ENCODE peak calls at places on chromosomes 13 and 19, in six cellular contexts. One of them, this sample, is unnamed.

GRCh38 chr19:31127132-31127967 is 221.9 kb downstream of the TSHZ3 start:
- DNase-seq in activated CD8-positive, alpha-beta memory T cell treated with anti-CD3 and anti-CD28 coated beads for 1 hour: no peak
- DNase-seq in GM06990: no peak
- DNase-seq in coronary artery: no peak
- DNase-seq in T follicular helper cell: no peak
- DNase-seq in stimulated activated CD4-positive, alpha-beta T cell treated with anti-CD3 and anti-CD28 coated beads, Interleukin-4, amount 100 ng/mL, for 24 hours: no peak
- DNase-seq in this sample: no peak

GRCh38 chr19:1492474-1493006 is 1.6 kb downstream of the REEP6 start:
- DNase-seq in activated CD8-positive, alpha-beta memory T cell treated with anti-CD3 and anti-CD28 coated beads for 1 hour: no peak
- DNase-seq in GM06990: no peak
- DNase-seq in coronary artery: no peak
- DNase-seq in stimulated activated CD4-positive, alpha-beta T cell treated with anti-CD3 and anti-CD28 coated beads, Interleukin-4, amount 100 ng/mL, for 24 hours: peak; percentile 3
- DNase-seq in T follicular helper cell: no peak
- DNase-seq in this sample: no peak

GRCh38 chr19:44738603-44739585 is 9.6 kb upstream of the BCL3 start:
- DNase-seq in coronary artery: no peak
- DNase-seq in stimulated activated CD4-positive, alpha-beta T cell treated with anti-CD3 and anti-CD28 coated beads, Interleukin-4, amount 100 ng/mL, for 24 hours: no peak
- DNase-seq in T follicular helper cell: no peak
- DNase-seq in activated CD8-positive, alpha-beta memory T cell treated with anti-CD3 and anti-CD28 coated beads for 1 hour: no peak
- DNase-seq in GM06990: no peak
- DNase-seq in this sample: no peak

GRCh38 chr19:3857449-3858003 is 11.3 kb downstream of the ZFR2 start:
- DNase-seq in stimulated activated CD4-positive, alpha-beta T cell treated with anti-CD3 and anti-CD28 coated beads, Interleukin-4, amount 100 ng/mL, for 24 hours: no peak
- DNase-seq in activated CD8-positive, alpha-beta memory T cell treated with anti-CD3 and anti-CD28 coated beads for 1 hour: no peak
- DNase-seq in GM06990: peak; percentile 67
- DNase-seq in T follicular helper cell: no peak
- DNase-seq in coronary artery: no peak
- DNase-seq in this sample: no peak

GRCh38 chr13:98921786-98922185 is 56.1 kb downstream of the DOCK9 start:
- DNase-seq in GM06990: no peak
- DNase-seq in coronary artery: no peak
- DNase-seq in T follicular helper cell: no peak
- DNase-seq in activated CD8-positive, alpha-beta memory T cell treated with anti-CD3 and anti-CD28 coated beads for 1 hour: no peak
- DNase-seq in stimulated activated CD4-positive, alpha-beta T cell treated with anti-CD3 and anti-CD28 coated beads, Interleukin-4, amount 100 ng/mL, for 24 hours: no peak
- DNase-seq in this sample: no peak

GRCh38 chr19:16461630-16462051 is 10.1 kb downstream of the EPS15L1 start:
- DNase-seq in stimulated activated CD4-positive, alpha-beta T cell treated with anti-CD3 and anti-CD28 coated beads, Interleukin-4, amount 100 ng/mL, for 24 hours: no peak
- DNase-seq in GM06990: no peak
- DNase-seq in coronary artery: no peak
- DNase-seq in activated CD8-positive, alpha-beta memory T cell treated with anti-CD3 and anti-CD28 coated beads for 1 hour: no peak
- DNase-seq in T follicular helper cell: no peak
- DNase-seq in this sample: no peak

GRCh38 chr13:27211771-27212364 is 39.5 kb upstream of the RPL21 start:
- DNase-seq in GM06990: no peak
- DNase-seq in activated CD8-positive, alpha-beta memory T cell treated with anti-CD3 and anti-CD28 coated beads for 1 hour: no peak
- DNase-seq in stimulated activated CD4-positive, alpha-beta T cell treated with anti-CD3 and anti-CD28 coated beads, Interleukin-4, amount 100 ng/mL, for 24 hours: no peak
- DNase-seq in coronary artery: no peak
- DNase-seq in T follicular helper cell: no peak
- DNase-seq in this sample: no peak

GRCh38 chr19:17479325-17479791 is 9.0 kb downstream of the SLC27A1 start:
- DNase-seq in T follicular helper cell: no peak
- DNase-seq in coronary artery: no peak
- DNase-seq in GM06990: no peak
- DNase-seq in activated CD8-positive, alpha-beta memory T cell treated with anti-CD3 and anti-CD28 coated beads for 1 hour: no peak
- DNase-seq in stimulated activated CD4-positive, alpha-beta T cell treated with anti-CD3 and anti-CD28 coated beads, Interleukin-4, amount 100 ng/mL, for 24 hours: no peak
- DNase-seq in this sample: no peak

GRCh38 chr19:7203317-7203716 is 90.9 kb downstream of the INSR start:
- DNase-seq in GM06990: no peak
- DNase-seq in coronary artery: no peak
- DNase-seq in T follicular helper cell: no peak
- DNase-seq in stimulated activated CD4-positive, alpha-beta T cell treated with anti-CD3 and anti-CD28 coated beads, Interleukin-4, amount 100 ng/mL, for 24 hours: no peak
- DNase-seq in activated CD8-positive, alpha-beta memory T cell treated with anti-CD3 and anti-CD28 coated beads for 1 hour: no peak
- DNase-seq in this sample: no peak

GRCh38 chr13:30364876-30365275 is 57.4 kb upstream of the UBE2L5 start:
- DNase-seq in stimulated activated CD4-positive, alpha-beta T cell treated with anti-CD3 and anti-CD28 coated beads, Interleukin-4, amount 100 ng/mL, for 24 hours: no peak
- DNase-seq in GM06990: no peak
- DNase-seq in T follicular helper cell: no peak
- DNase-seq in activated CD8-positive, alpha-beta memory T cell treated with anti-CD3 and anti-CD28 coated beads for 1 hour: no peak
- DNase-seq in coronary artery: no peak
- DNase-seq in this sample: no peak

This sample was measured in AML-193.